ENCODE peak calls at places on chromosomes 4 and X, in ten cellular contexts. G is NCI-H748 treated with DMSO at 0.1 percent for 48 hours; I is sciatic nerve; C is stimulated activated CD4-positive, alpha-beta T cell treated with anti-CD3 and anti-CD28 coated beads, Interleukin-12 subunit alpha, Interleukin-12 subunit beta, amount 100 ng/mL, for 4 hours; X is non-pigmented ciliary epithelial cell; E is T-helper 9 cell; S is aorta; F is KBM-7; R is HEK293T; Q is GM03348. P is an unnamed sample.

GRCh38 chr4:110730318-110730717 is 107.4 kb upstream of the PITX2 start:
- DNase-seq in G (no peak), I (no peak), C (no peak), X (no peak), E (no peak), S (no peak), F (no peak), R (no peak), Q (no peak), P (no peak)

GRCh38 chr4:122755675-122756074 is 23.2 kb downstream of the BBS12 start:
- DNase-seq in G (no peak), I (no peak), C (no peak), X (no peak), E (no peak), S (no peak), F (no peak), R (no peak), Q (no peak), P (no peak)

GRCh38 chrX:109840585-109840984 is 107.5 kb upstream of the ACSL4 start:
- DNase-seq in G (no peak), I (no peak), C (no peak), X (peak; percentile 87), E (no peak), S (no peak), F (peak; percentile 96), R (no peak), Q (peak; percentile 68), P (no peak)

GRCh38 chr4:3644849-3645627 is 112.8 kb upstream of the LRPAP1 start:
- DNase-seq in G (no peak), I (no peak), C (no peak), X (no peak), E (no peak), S (peak; percentile 85), F (no peak), R (no peak), Q (peak; percentile 80), P (no peak)

GRCh38 chr4:6674500-6675149 is 19.1 kb upstream of the S100P start:
- DNase-seq in G (peak; percentile 38), I (no peak), C (peak; percentile 48), X (no peak), E (peak; percentile 48), S (no peak), F (peak; percentile 61), R (no peak), Q (no peak), P (peak; percentile 45)

GRCh38 chr4:55512922-55513571 is 33.7 kb downstream of the CLOCK start:
- DNase-seq in G (no peak), I (no peak), C (no peak), X (no peak), E (no peak), S (no peak), F (no peak), R (no peak), Q (no peak), P (no peak)

GRCh38 chr4:31365006-31365690 is 645.0 kb downstream of the PCDH7 start:
- DNase-seq in G (no peak), I (no peak), C (no peak), X (no peak), E (no peak), S (no peak), F (no peak), R (no peak), Q (peak; percentile 7), P (no peak)

GRCh38 chrX:46573331-46573895 is at the start of gene CHST7:
- DNase-seq in G (peak; percentile 69), I (peak; percentile 65), C (peak; percentile 57), X (no peak), E (peak; percentile 46), S (peak; percentile 87), F (peak; percentile 90), R (peak; percentile 71), Q (peak; percentile 80), P (peak; percentile 46)

GRCh38 chr4:173505924-173506779 is 23.9 kb downstream of the HAND2 start:
- DNase-seq in G (peak; percentile 69), I (no peak), C (peak; percentile 42), X (no peak), E (no peak), S (peak; percentile 85), F (peak; percentile 58), R (peak; percentile 75), Q (peak; percentile 84), P (peak; percentile 23)

GRCh38 chr4:3257691-3258482 is 8.9 kb downstream of the MSANTD1 start:
- DNase-seq in G (no peak), I (no peak), C (no peak), X (no peak), E (no peak), S (peak; percentile 60), F (no peak), R (no peak), Q (peak; percentile 48), P (no peak)

GRCh38 chr4:41822326-41822725 is 73.8 kb upstream of the PHOX2B start:
- DNase-seq in G (no peak), I (no peak), C (no peak), X (no peak), E (no peak), S (no peak), F (no peak), R (no peak), Q (no peak), P (no peak)

GRCh38 chr4:152090543-152090942 is 329.7 kb upstream of the GATB start:
- DNase-seq in G (no peak), I (no peak), C (no peak), X (peak; percentile 47), E (no peak), S (no peak), F (no peak), R (no peak), Q (no peak), P (no peak)

GRCh38 chr4:166277406-166277805 is 404.4 kb downstream of the TLL1 start:
- DNase-seq in G (no peak), I (no peak), C (no peak), X (no peak), E (no peak), S (no peak), F (no peak), R (no peak), Q (no peak), P (no peak)

GRCh38 chr4:31125496-31125895 is 405.3 kb downstream of the PCDH7 start:
- DNase-seq in G (no peak), I (no peak), C (no peak), X (no peak), E (no peak), S (no peak), F (no peak), R (no peak), Q (no peak), P (no peak)

GRCh38 chr4:166499820-166500219 is 626.8 kb downstream of the TLL1 start:
- DNase-seq in G (no peak), I (no peak), C (no peak), X (no peak), E (no peak), S (no peak), F (peak; percentile 24), R (no peak), Q (no peak), P (no peak)

GRCh38 chrX:96183843-96184242 is 500.8 kb upstream of the DIAPH2 start:
- DNase-seq in G (no peak), I (no peak), C (no peak), X (no peak), E (no peak), S (no peak), F (peak; percentile 15), R (no peak), Q (peak; percentile 3), P (no peak)

GRCh38 chr4:146235654-146236570 is 21.6 kb downstream of the REELD1 start:
- DNase-seq in G (no peak), I (no peak), C (no peak), X (no peak), E (no peak), S (no peak), F (no peak), R (no peak), Q (no peak), P (no peak)

GRCh38 chr4:84622959-84623358 is 40.0 kb downstream of the CDS1 start:
- DNase-seq in G (no peak), I (no peak), C (no peak), X (no peak), E (no peak), S (no peak), F (no peak), R (no peak), Q (no peak), P (no peak)

GRCh38 chr4:118683513-118683912 is 1.7 kb upstream of the METTL14 start:
- DNase-seq in G (no peak), I (no peak), C (no peak), X (no peak), E (no peak), S (no peak), F (peak; percentile 63), R (peak; percentile 30), Q (no peak), P (no peak)

GRCh38 chr4:87038837-87039715 is 104.3 kb downstream of the AFF1 start:
- DNase-seq in G (no peak), I (no peak), C (no peak), X (peak; percentile 77), E (no peak), S (peak; percentile 90), F (no peak), R (peak; percentile 33), Q (peak; percentile 79), P (no peak)

GRCh38 chrX:17192111-17192510 is 182.9 kb upstream of the NHS start:
- DNase-seq in G (no peak), I (no peak), C (no peak), X (no peak), E (no peak), S (no peak), F (no peak), R (no peak), Q (no peak), P (no peak)

GRCh38 chr4:18641334-18641733 is 619.8 kb upstream of the LCORL start:
- DNase-seq in G (no peak), I (no peak), C (no peak), X (no peak), E (no peak), S (no peak), F (no peak), R (no peak), Q (no peak), P (no peak)

GRCh38 chrX:72340046-72340445 is 34.3 kb upstream of the CITED1 start:
- DNase-seq in G (no peak), I (no peak), C (no peak), X (no peak), E (no peak), S (no peak), F (no peak), R (no peak), Q (no peak), P (no peak)

GRCh38 chr4:188016754-188017153 is 21.2 kb downstream of the ZFP42 start:
- DNase-seq in G (no peak), I (no peak), C (no peak), X (no peak), E (no peak), S (no peak), F (no peak), R (no peak), Q (no peak), P (no peak)

GRCh38 chr4:182810103-182810605 is 107.0 kb downstream of the DCTD start:
- DNase-seq in G (no peak), I (no peak), C (no peak), X (no peak), E (no peak), S (no peak), F (no peak), R (no peak), Q (no peak), P (no peak)

GRCh38 chr4:95106408-95106928 is 348.7 kb downstream of the BMPR1B start:
- DNase-seq in G (no peak), I (no peak), C (no peak), X (no peak), E (no peak), S (no peak), F (no peak), R (no peak), Q (no peak), P (no peak)

GRCh38 chr4:830776-831482 is 5.0 kb upstream of the CPLX1 start:
- DNase-seq in G (no peak), I (peak; percentile 42), C (no peak), X (no peak), E (no peak), S (peak; percentile 45), F (no peak), R (no peak), Q (no peak), P (no peak)

GRCh38 chr4:646460-646859 is 21.1 kb downstream of the PDE6B start:
- DNase-seq in G (no peak), I (no peak), C (peak; percentile 15), X (no peak), E (no peak), S (peak; percentile 66), F (no peak), R (no peak), Q (no peak), P (no peak)